ENCODE peak calls at places on chromosomes 16 and 17, in eight cellular contexts. F, Y, C, H, T, R, Z and O are unnamed samples.

GRCh38 chr17:40076101-40076498 is 13.3 kb downstream of the THRA start:
- DNase-seq in T (no peak), C (no peak), R (no peak), H (no peak), Z (no peak), F (no peak), Y (no peak), O (no peak)

GRCh38 chr17:82752371-82753200 is 721 bp downstream of the TBCD start:
- DNase-seq in F (peak), R (no peak), Y (peak), C (no peak), Z (peak), T (no peak), H (peak), O (no peak)

GRCh38 chr16:88838566-88838965 is 18.2 kb downstream of the GALNS start:
- DNase-seq in R (no peak), T (no peak), Y (no peak), C (no peak), Z (no peak), F (no peak), H (no peak), O (no peak)

GRCh38 chr17:44979426-44980273 is 11.5 kb upstream of the C1QL1 start:
- DNase-seq in F (peak), Z (peak), Y (no peak), T (no peak), H (no peak), C (no peak), R (no peak), O (no peak)

GRCh38 chr16:9238346-9238745 is 146.9 kb downstream of the HAPSTR1 start:
- DNase-seq in F (no peak), T (no peak), C (no peak), Y (no peak), H (no peak), R (no peak), Z (no peak), O (no peak)

GRCh38 chr17:956905-957304 is 22.7 kb downstream of the NXN start:
- DNase-seq in H (no peak), Z (peak), Y (no peak), C (no peak), F (no peak), T (no peak), R (no peak), O (no peak)

GRCh38 chr17:68396795-68397536 is 60.3 kb downstream of the WIPI1 start:
- DNase-seq in T (no peak), Z (no peak), F (no peak), C (no peak), Y (no peak), R (no peak), H (no peak), O (no peak)

GRCh38 chr17:69997332-69997731 is 77.7 kb upstream of the KCNJ16 start:
- DNase-seq in Z (no peak), C (no peak), H (peak), R (no peak), Y (peak), T (peak), F (no peak), O (no peak)

GRCh38 chr16:56357291-56357764 is 68.0 kb downstream of the AMFR start:
- DNase-seq in Y (peak), C (no peak), Z (no peak), T (peak), F (no peak), H (peak), R (no peak), O (no peak)

GRCh38 chr16:50326835-50327465 is 41.8 kb downstream of the BRD7 start:
- DNase-seq in Z (peak), F (no peak), H (peak), C (no peak), R (no peak), T (peak), Y (peak), O (no peak)

GRCh38 chr17:51188321-51188853 is 22.2 kb downstream of the NME2 start:
- DNase-seq in F (no peak), R (no peak), Y (no peak), H (no peak), T (peak), Z (peak), C (no peak), O (no peak)

GRCh38 chr16:3774156-3774767 is 56.9 kb upstream of the TRAP1 start:
- DNase-seq in R (no peak), Z (peak), H (peak), T (peak), C (no peak), F (peak), Y (peak), O (peak)

GRCh38 chr16:68279726-68280125 is 15.4 kb downstream of the SLC7A6 start:
- DNase-seq in T (no peak), Y (no peak), Z (no peak), F (no peak), R (no peak), C (no peak), H (no peak), O (no peak)

GRCh38 chr16:9099131-9099625 is 7.7 kb downstream of the HAPSTR1 start:
- DNase-seq in C (no peak), F (no peak), H (peak), T (peak), R (no peak), Y (no peak), Z (no peak), O (no peak)

GRCh38 chr17:75588546-75589016 is 981 bp downstream of the MYO15B start:
- DNase-seq in T (no peak), F (peak), C (no peak), H (no peak), R (no peak), Z (no peak), Y (no peak), O (no peak)

GRCh38 chr16:50279142-50279865 is 13.0 kb downstream of the ADCY7 start:
- DNase-seq in C (no peak), H (no peak), Z (no peak), T (no peak), R (no peak), F (peak), Y (no peak), O (no peak)

GRCh38 chr17:61335845-61336655 is 63.6 kb upstream of the TBX2 start:
- DNase-seq in F (no peak), Z (no peak), Y (no peak), R (no peak), C (no peak), T (no peak), H (peak), O (no peak)

GRCh38 chr16:68972008-68972407 is 128.7 kb downstream of the TANGO6 start:
- DNase-seq in Z (no peak), Y (no peak), H (no peak), C (no peak), T (no peak), R (no peak), F (no peak), O (no peak)

GRCh38 chr16:2919511-2920255 is 8.0 kb downstream of the FLYWCH1 start:
- DNase-seq in R (no peak), T (peak), Z (peak), H (peak), Y (peak), C (no peak), F (peak), O (peak)

GRCh38 chr17:1082579-1082978 is 85.7 kb downstream of the TIMM22 start:
- DNase-seq in C (no peak), R (no peak), Z (peak), F (no peak), T (peak), Y (peak), H (peak), O (peak)

GRCh38 chr17:27892866-27893769 is at the start of gene LYRM9:
- DNase-seq in T (peak), C (peak), H (peak), R (peak), Z (peak), F (peak), Y (peak), O (peak)

GRCh38 chr17:82937411-82938371 is 97.9 kb upstream of the ZNF750 start:
- DNase-seq in T (no peak), F (no peak), C (no peak), Y (no peak), Z (no peak), R (no peak), H (no peak), O (no peak)

GRCh38 chr17:1920948-1921351 is 91.1 kb downstream of the RPA1 start:
- DNase-seq in C (no peak), Z (no peak), R (no peak), F (no peak), T (no peak), Y (no peak), H (no peak), O (no peak)

GRCh38 chr17:41773190-41773588 is 13.3 kb downstream of the JUP start:
- DNase-seq in Y (peak), T (peak), F (peak), Z (peak), R (no peak), H (peak), C (no peak), O (peak)

GRCh38 chr17:83064732-83065659 is 14.4 kb upstream of the METRNL start:
- DNase-seq in Y (no peak), C (no peak), H (no peak), R (no peak), T (no peak), Z (no peak), F (no peak), O (no peak)

GRCh38 chr17:16935241-16935663 is 36.7 kb downstream of the TNFRSF13B start:
- DNase-seq in T (no peak), Y (no peak), C (no peak), H (no peak), R (no peak), Z (no peak), F (no peak), O (no peak)

GRCh38 chr16:63945805-63946204 is 1176.1 kb downstream of the CDH11 start:
- DNase-seq in H (no peak), R (no peak), F (no peak), Z (no peak), Y (no peak), T (peak), C (no peak), O (no peak)

GRCh38 chr17:66829386-66829864 is 5.5 kb upstream of the CACNG5 start:
- DNase-seq in T (peak), C (no peak), Y (peak), Z (peak), F (peak), R (peak), H (peak), O (peak)

GRCh38 chr16:67277999-67278772 is 1.1 kb upstream of the PLEKHG4 start:
- DNase-seq in Y (peak), H (peak), Z (peak), F (no peak), R (peak), T (peak), C (no peak), O (peak)

GRCh38 chr16:67277294-67277998 is 1.9 kb upstream of the PLEKHG4 start:
- DNase-seq in C (peak), Y (peak), H (peak), F (no peak), T (peak), Z (peak), R (peak), O (peak)

GRCh38 chr16:67279296-67280089 is at the start of gene PLEKHG4:
- DNase-seq in T (peak), F (peak), Y (peak), C (no peak), R (peak), Z (peak), H (peak), O (no peak)

GRCh38 chr16:67280090-67281015 is 1.0 kb downstream of the PLEKHG4 start:
- DNase-seq in T (no peak), Z (no peak), C (no peak), Y (no peak), F (no peak), H (no peak), R (no peak), O (no peak)

DNA sequence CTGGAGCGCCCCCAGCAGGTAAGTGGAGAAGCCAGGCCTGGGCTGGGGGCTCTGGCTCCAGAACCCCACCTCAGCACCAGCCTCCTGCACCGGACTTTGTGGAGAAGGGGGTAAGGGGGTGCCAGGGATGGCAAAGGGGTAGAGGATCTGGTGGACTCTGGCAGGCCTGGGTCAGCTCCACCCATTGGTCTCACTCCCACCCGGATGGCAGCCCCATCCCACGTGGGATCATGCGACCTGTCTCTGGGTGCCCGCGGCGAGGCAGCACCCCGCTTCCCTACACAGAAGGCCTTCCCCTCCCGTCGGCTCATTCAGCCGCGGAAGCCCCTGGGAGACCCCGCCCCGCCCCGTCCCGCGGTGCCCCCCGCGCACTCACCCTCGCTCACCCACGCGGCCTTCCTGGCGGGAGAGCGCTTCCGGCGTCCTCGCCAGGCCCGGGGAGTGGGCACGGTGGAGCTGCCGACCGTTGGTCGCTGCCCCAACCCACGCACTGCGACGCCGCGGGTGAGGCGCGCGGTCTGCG is 498 bp upstream of the PLEKHG4 start:
- DNase-seq in R (no peak), C (no peak), Z (no peak), T (no peak), H (peak), Y (no peak), F (no peak), O (no peak)
- TF ChIP-seq CTCF in R (peak), C (no peak), Z (peak), T (peak), H (peak), Y (peak), F (no peak), O (peak)

GRCh38 chr17:36889955-36890354 is 47.3 kb upstream of the LHX1 start:
- DNase-seq in F (no peak), Z (no peak), C (no peak), H (no peak), R (no peak), T (no peak), Y (no peak), O (no peak)

GRCh38 chr17:36890398-36891190 is 46.7 kb upstream of the LHX1 start:
- DNase-seq in C (no peak), T (no peak), Z (no peak), Y (no peak), H (no peak), R (no peak), F (no peak), O (no peak)

GRCh38 chr17:36888236-36888957 is 48.9 kb upstream of the LHX1 start:
- DNase-seq in R (no peak), C (no peak), H (no peak), Z (no peak), T (no peak), Y (no peak), F (no peak), O (no peak)

DNA sequence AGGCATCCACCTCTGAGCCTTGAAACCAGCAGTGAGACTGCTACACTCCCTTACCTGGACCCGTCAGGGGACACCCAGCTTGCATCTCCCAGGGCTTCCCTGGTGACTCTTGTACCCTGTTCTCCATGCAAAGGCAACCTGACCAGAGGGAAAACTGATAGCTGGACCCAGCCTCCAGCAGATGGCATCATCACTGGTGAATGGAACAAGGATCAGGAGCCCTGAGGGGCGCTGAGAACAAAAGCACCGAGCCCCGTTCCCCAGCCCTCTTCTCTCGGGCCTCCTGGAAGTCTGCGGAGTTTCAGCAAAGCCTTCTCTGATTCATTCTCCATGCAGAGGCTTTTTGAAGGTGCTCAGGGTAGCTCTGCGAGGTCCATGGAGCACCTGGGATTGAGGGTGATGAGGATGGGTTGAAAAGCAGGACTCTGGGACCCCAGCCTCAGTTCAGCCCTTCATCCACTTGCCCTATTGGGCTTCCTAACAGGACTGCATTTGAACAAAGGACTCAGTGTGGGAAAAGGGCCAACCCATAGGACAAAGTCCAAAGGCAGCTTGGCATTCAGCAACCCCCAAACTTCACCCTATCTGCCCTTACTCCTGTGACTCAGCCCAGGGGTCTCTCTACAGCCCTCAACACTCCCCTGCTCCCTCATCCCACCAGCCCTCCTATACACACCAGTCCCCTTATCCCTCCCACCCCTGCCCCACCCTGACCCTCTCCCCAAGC is 45.0 kb upstream of the LHX1 start:
- DNase-seq in H (no peak), T (no peak), Y (no peak), Z (no peak), C (no peak), R (no peak), F (no peak), O (no peak)
- TF ChIP-seq CTCF in H (no peak), T (no peak), Y (no peak), Z (peak), C (no peak), R (no peak), F (no peak), O (no peak)

GRCh38 chr16:65991149-65991701 is 375.3 kb upstream of the CDH5 start:
- DNase-seq in Y (no peak), R (no peak), T (no peak), C (no peak), F (no peak), Z (no peak), H (no peak), O (no peak)

GRCh38 chr16:65989861-65990260 is 376.6 kb upstream of the CDH5 start:
- DNase-seq in R (no peak), C (no peak), Y (peak), T (no peak), H (peak), Z (no peak), F (no peak), O (no peak)

GRCh38 chr16:65994305-65994704 is 372.2 kb upstream of the CDH5 start:
- DNase-seq in Y (no peak), T (no peak), H (no peak), R (no peak), Z (no peak), F (no peak), C (no peak), O (no peak)
- TF ChIP-seq CTCF in Y (no peak), T (no peak), H (no peak), R (no peak), Z (no peak), F (no peak), C (no peak), O (no peak)

GRCh38 chr17:39045948-39046679 is 78.9 kb upstream of the FBXO47 start:
- DNase-seq in Z (no peak), H (no peak), T (no peak), C (no peak), Y (no peak), F (no peak), R (no peak), O (no peak)
- TF ChIP-seq CTCF in Z (no peak), H (no peak), T (no peak), C (no peak), Y (no peak), F (no peak), R (no peak), O (no peak)

DNA sequence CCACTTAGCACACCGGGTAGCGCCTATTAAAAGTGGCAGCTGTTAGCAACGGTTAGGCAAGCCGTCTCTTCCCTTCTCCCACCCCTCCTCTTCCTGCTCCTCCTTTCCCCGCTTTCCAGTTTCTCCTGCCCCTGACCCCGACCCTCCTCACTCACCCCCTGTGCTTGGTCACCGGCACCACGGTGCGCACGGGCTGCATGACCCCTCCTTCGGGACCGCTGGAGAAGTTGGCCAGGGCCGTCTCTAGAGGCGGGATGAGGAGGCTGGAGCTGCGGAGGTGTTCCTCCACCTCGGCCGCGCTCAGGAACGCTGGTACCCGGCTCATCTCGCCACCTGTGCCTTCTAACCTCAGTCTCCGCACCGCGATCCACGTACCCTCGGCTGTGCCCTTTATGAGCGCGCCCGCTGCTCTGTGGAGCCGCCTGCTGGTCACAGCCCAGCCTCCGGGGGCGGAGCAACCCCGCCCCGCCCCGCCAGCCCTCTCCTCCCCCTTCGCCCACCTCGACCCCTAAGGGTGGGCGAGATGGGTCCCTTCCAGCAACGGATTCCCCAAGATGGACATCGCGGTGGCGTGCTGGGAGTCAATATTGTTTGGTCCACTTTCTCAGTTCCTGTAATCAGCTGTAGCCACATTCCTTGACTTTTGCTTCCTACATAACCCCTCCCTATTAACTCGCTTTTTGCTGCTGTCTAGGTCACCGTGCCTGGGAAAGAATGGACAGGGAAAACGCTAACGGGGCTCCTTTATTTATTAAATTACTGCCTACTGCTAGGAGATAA is at the start of gene CRYM:
- DNase-seq in T (no peak), Y (peak), C (no peak), R (no peak), H (peak), Z (no peak), F (peak), O (no peak)
- TF ChIP-seq CTCF in T (peak), Y (peak), C (peak), R (peak), H (peak), Z (peak), F (peak), O (peak)

DNA sequence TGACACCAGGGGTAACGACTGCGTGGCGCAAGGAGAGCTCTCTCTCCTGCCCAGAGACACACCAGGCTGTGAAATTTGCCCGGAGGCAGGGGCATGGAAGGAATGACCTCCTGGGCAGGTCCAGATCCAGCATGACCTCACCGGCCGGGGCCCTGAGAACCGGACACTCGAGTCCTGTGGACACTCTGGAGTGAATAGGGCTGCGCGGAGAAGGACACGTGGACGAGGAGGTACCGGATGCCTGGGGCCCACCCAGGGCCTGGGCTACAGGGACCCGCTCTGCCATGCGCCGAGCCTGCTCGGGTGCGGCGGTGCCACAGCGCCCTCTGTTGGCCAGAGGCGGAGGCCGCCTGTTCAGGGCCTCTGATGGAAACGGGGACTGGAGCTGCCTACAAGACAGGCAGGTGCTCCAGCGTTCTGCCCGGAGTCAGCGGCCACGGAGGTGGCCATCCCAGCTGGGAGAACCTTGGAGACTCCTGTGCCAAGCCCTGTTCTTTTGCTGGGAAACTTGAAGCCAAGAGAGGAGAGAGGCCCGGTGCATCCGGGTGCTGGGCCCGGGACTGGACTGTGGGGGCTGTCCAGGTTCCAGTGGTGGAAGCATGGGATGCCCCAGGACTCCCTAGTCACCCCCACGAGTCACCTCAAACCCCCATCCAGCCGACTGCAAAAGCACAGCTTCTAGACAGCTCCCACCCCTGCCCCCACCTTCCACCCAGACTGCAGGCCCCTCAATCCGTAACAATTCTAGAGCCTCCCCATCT is 19.3 kb upstream of the NXPH3 start:
- DNase-seq in F (peak), Z (peak), R (no peak), C (no peak), T (peak), Y (peak), H (peak), O (no peak)
- TF ChIP-seq CTCF in F (peak), Z (peak), R (peak), C (peak), T (peak), Y (peak), H (peak), O (peak)